ENCODE peak calls at places on chromosomes 13 and 19, in four cellular contexts. E, G, S and W are unnamed samples.

GRCh38 chr19:50333737-50334617 is 4.8 kb upstream of the KCNC3 start:
- ATAC-seq in S (peak; percentile 2), E (peak; percentile 7), G (peak; percentile 40), W (peak; percentile 24)

GRCh38 chr19:2820112-2820702 is 539 bp downstream of the ZNF554 start:
- ATAC-seq in G (peak; percentile 22), E (peak; percentile 12), S (peak; percentile 8), W (peak; percentile 18)

GRCh38 chr13:102945324-102945815 is 99.5 kb downstream of the ERCC5 start:
- ATAC-seq in S (no peak), G (no peak), E (no peak), W (no peak)

GRCh38 chr19:12137541-12137940 is 2.6 kb downstream of the ZNF20 start:
- ATAC-seq in S (no peak), E (no peak), G (no peak), W (no peak)

GRCh38 chr13:49020940-49021548 is 45.3 kb downstream of the FNDC3A start:
- ATAC-seq in S (no peak), E (no peak), G (no peak), W (no peak)

GRCh38 chr19:54248016-54248601 is 5.5 kb upstream of the LILRA6 start:
- ATAC-seq in G (no peak), E (peak; percentile 90), S (no peak), W (peak; percentile 71)

GRCh38 chr13:73388586-73388985 is 329.8 kb downstream of the KLF5 start:
- ATAC-seq in E (peak; percentile 61), S (peak; percentile 77), G (no peak), W (no peak)

GRCh38 chr13:26540319-26540718 is 17.2 kb upstream of the WASF3 start:
- ATAC-seq in G (no peak), S (no peak), E (no peak), W (no peak)

GRCh38 chr13:66659291-66660012 is 570.7 kb downstream of the PCDH9 start:
- ATAC-seq in S (no peak), G (peak; percentile 46), E (no peak), W (no peak)

GRCh38 chr13:51539887-51540286 is 44.4 kb upstream of the WDFY2 start:
- ATAC-seq in G (no peak), S (no peak), E (no peak), W (peak; percentile 74)

GRCh38 chr19:50555033-50555432 is 13.2 kb downstream of the LRRC4B start:
- ATAC-seq in E (no peak), S (no peak), G (no peak), W (no peak)

GRCh38 chr19:45809643-45810159 is 5.4 kb downstream of the RSPH6A start:
- ATAC-seq in S (peak; percentile 51), E (peak; percentile 11), G (no peak), W (no peak)

GRCh38 chr13:84126671-84127171 is 244.4 kb upstream of the SLITRK1 start:
- ATAC-seq in E (no peak), G (no peak), S (no peak), W (no peak)

GRCh38 chr13:31913459-31913858 is 118.1 kb upstream of the FRY start:
- ATAC-seq in S (no peak), E (peak; percentile 17), G (no peak), W (no peak)

GRCh38 chr13:99600318-99600717 is 99.0 kb downstream of the TM9SF2 start:
- ATAC-seq in S (no peak), E (no peak), G (no peak), W (no peak)

GRCh38 chr13:54034047-54034446 is 1005.4 kb downstream of the OLFM4 start:
- ATAC-seq in E (no peak), G (no peak), S (no peak), W (no peak)

GRCh38 chr19:57419439-57419838 is 8.5 kb downstream of the ZNF17 start:
- ATAC-seq in E (no peak), S (no peak), G (no peak), W (no peak)

DNA sequence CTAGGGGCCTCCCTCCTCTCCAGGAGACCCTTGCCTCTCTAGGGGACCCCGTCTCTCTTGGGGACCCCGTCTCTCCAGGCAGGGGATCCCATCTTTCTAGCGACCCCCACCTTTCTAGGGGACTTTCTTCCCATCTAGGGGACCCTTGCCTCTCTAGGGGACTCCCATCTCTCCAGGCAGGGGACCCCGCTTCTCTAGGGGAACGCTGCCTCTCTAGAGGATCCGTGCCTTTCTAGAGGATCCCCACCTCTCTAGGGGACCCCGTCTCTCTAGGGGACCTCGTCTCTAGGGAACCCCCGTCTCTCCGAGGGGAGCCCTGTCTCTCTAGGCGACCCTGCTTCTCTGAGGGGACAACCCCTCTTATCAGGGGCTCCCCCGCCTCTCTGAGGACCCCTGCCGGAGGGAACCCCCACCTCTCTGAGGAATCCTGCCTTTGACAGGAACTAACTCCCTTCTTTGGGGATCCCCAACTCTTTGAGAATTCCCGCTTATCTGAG is 19.1 kb upstream of the GATAD2A start:
- ATAC-seq in E (no peak), S (no peak), G (no peak), W (no peak)
- H3K27ac ChIP-seq in E (peak overlapping the region; percentile 95), S (peak overlapping the region; percentile 51), G (peak overlapping the region; percentile 86), W (peak overlapping the region; percentile 88)

GRCh38 chr19:10784257-10784656 is 51.8 kb downstream of the TMED1 start:
- ATAC-seq in G (no peak), S (no peak), E (peak; percentile 53), W (no peak)

GRCh38 chr19:10780368-10780767 is 55.6 kb downstream of the TMED1 start:
- ATAC-seq in E (peak; percentile 76), S (peak; percentile 15), G (peak; percentile 44), W (peak; percentile 88)

GRCh38 chr19:10776900-10777650 is 58.9 kb downstream of the TMED1 start:
- ATAC-seq in S (no peak), G (no peak), E (no peak), W (no peak)

GRCh38 chr19:10788146-10788545 is 47.9 kb downstream of the TMED1 start:
- ATAC-seq in S (no peak), G (no peak), E (no peak), W (no peak)

GRCh38 chr19:10782795-10783194 is 53.2 kb downstream of the TMED1 start:
- ATAC-seq in G (no peak), E (peak; percentile 4), S (no peak), W (no peak)
- H3K27ac ChIP-seq in G (no peak overlapping the region), E (peak overlapping the region; percentile 92), S (no peak overlapping the region), W (no peak overlapping the region)

GRCh38 chr13:42453091-42453645 is 120.8 kb upstream of the TNFSF11 start:
- ATAC-seq in E (no peak), G (no peak), S (no peak), W (no peak)

GRCh38 chr13:42454749-42455148 is 119.2 kb upstream of the TNFSF11 start:
- ATAC-seq in S (no peak), E (no peak), G (no peak), W (no peak)

DNA sequence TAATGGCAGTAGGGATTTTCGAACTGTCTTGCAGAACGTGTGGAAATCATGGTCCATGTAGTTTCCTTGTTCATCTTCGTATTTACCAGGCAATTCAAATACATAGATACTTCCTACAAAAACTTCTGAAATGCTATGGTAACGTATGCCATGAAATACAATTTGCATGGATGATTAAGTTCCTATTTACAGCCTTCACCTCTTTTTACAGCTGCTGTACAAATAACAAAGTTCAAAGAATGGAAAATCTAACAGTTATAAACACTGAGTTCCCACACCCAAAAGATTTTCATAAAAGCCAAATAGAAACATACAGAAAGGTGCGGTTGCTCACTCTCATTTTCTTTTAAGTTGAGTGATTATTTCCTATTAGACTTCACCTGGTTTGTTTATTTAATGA is 115.8 kb upstream of the TNFSF11 start:
- ATAC-seq in S (no peak), E (no peak), G (no peak), W (no peak)
- H3K27ac ChIP-seq in S (no peak overlapping the region), E (no peak overlapping the region), G (no peak overlapping the region), W (no peak overlapping the region)

DNA sequence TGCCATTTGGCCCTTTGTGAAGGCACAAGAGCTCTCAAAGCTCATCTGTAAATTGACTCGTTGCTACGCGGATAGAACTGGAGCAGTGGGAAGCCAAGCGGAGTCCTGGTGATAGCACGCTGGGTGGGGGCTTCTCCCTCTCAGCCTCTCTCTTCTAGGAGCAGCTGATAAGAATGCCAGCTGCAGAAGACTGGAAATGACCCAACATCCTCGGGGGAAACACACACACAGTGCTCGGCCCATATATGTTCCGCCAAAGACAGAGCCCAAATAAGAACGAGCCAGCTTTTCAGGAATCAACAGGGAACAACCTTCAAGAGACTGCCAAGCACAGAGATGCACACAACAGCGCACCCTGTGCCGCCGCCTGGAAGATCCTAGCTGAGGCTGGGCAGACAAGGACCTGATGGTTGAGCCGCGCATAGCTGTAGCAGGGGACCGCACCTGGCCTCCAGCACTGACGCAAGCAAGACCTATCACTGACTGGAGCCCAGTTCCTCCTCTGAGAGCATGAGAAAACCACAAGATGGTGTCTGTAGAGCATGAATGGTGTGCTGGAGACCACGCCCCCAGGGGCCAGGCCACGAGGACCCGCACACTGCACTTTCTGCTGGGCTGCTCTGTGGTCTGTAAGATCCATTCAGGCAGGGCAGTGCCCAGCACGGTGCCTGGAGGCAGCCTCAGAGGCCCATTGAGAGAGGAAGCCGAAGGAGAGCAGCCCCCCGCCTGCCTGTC is 16.0 kb upstream of the SLC35E1 start:
- ATAC-seq in E (peak; percentile 15), G (peak; percentile 34), S (no peak), W (peak; percentile 12)
- H3K27ac ChIP-seq in E (peak overlapping the region; percentile 74), G (peak overlapping the region; percentile 43), S (no peak overlapping the region), W (no peak overlapping the region)

DNA sequence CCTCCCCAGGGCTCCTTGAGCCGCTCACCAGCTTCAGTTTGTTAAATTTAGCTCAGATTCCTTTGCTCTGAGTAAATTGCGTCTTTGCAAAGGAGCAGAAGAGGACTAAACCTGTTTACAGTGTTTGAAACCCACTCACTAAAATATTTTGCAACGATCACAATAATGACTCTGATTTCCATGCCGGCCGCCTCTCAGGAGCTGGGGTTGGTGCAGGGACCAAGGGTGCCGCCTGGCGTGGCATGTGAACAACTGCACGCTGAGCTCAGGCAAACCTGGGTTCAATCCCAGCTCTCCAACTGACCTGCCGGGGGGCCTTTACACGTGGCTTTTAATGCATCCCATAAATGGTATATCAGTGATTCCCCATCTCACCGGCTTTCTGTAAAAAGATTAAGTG is 68.7 kb upstream of the CACNA1A start:
- ATAC-seq in G (no peak), E (no peak), S (peak; percentile 65), W (no peak)
- H3K27ac ChIP-seq in G (no peak overlapping the region), E (no peak overlapping the region), S (no peak overlapping the region), W (no peak overlapping the region)

DNA sequence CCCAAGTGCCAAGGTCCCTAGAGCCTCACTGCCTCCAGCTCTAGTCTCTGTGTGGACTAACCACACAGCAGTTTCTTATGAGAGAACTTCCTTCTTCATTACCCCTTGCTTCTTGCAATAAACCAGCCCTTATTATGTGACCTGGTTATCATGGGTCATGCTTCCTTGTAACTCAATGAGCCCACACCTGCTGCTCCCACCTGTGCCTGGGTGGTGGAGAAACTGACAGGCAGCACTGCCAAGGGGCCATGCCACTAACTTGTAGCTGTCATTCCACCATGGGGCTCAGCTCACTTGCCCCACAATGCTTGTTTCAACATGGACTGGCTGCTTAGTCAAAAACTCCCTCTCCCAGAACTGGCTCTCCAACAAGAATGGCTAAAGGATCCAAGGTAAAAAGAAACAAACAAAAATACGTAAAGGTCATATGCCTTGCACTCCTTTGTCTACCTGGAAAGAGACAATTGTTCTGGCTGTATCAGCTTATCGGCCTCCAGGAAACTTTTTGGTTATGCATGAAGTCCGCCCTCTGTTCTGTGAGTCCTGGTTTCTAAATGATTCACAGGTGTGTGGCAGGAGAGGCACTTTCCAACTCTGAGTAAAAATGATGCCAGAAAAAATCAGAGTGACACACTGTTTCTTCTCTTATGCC is 446.4 kb downstream of the COG6 start:
- ATAC-seq in E (no peak), G (no peak), S (no peak), W (no peak)
- H3K27ac ChIP-seq in E (no peak overlapping the region), G (no peak overlapping the region), S (peak overlapping the region; percentile 90), W (no peak overlapping the region)

DNA sequence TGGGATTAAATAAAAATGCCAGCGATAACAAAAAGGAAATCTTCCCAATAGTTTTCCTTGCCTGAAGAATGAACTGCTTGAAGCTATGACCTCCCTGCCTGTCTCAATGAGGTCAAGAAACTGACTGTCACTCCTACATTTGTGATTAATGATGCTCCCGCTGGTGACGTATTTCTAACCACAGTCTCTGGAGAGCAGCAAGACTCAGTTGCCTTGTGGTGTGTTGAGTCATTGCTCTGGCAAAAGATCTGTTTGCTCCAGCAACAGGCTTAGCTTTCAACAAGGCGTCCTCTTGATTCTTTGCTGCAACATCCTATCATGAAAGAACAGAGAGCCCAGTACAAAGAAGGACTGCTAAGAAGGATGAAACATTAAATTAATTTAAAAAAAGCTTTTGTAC is 1051.4 kb downstream of the DIAPH3 start:
- ATAC-seq in S (peak; percentile 64), E (peak; percentile 59), G (peak; percentile 39), W (peak; percentile 67)
- H3K27ac ChIP-seq in S (no peak overlapping the region), E (no peak overlapping the region), G (no peak overlapping the region), W (no peak overlapping the region)